ENCODE peak calls at places on chromosomes 16 and 17, in ten cellular contexts. H is HTR-8/SVneo; O is cardiac fibroblast; U is HuH-7.5; N is activated naive CD4-positive, alpha-beta T cell treated with Interleukin-2 at 50 U/mL for 16 hours; G is activated CD8-positive, alpha-beta memory T cell treated with anti-CD3 and anti-CD28 coated beads for 4 hours; P is EH; K is CD8-positive, alpha-beta memory T cell; C is progenitor cell of endocrine pancreas; V is mesendoderm. F is an unnamed sample.

GRCh38 chr16:74521691-74522090 is 85.2 kb downstream of the GLG1 start:
- DNase-seq in K (no peak), C (no peak), P (peak), G (no peak), N (no peak), H (peak), U (no peak), V (peak), O (peak), F (no peak)

GRCh38 chr17:19334331-19334730 is 28.2 kb downstream of the B9D1 start:
- DNase-seq in N (no peak), K (no peak), U (no peak), H (no peak), V (no peak), G (no peak), C (no peak), P (no peak), O (no peak), F (no peak)

GRCh38 chr17:79522414-79522813 is 88.4 kb downstream of the RBFOX3 start:
- DNase-seq in H (no peak), U (no peak), V (no peak), C (no peak), O (no peak), K (no peak), P (no peak), N (no peak), G (no peak), F (no peak)

GRCh38 chr17:44354582-44355309 is 8.9 kb downstream of the FAM171A2 start:
- DNase-seq in K (peak), V (peak), P (no peak), U (peak), N (peak), G (no peak), O (no peak), C (peak), H (no peak), F (no peak)

GRCh38 chr17:75111777-75112176 is 2.0 kb downstream of the ARMC7 start:
- DNase-seq in C (no peak), V (no peak), K (no peak), N (no peak), U (no peak), G (no peak), H (no peak), O (no peak), P (no peak), F (no peak)

GRCh38 chr16:46857261-46857962 is 26.4 kb upstream of the C16orf87 start:
- DNase-seq in G (no peak), P (peak), O (peak), U (no peak), H (peak), N (no peak), V (no peak), C (no peak), K (no peak), F (no peak)

GRCh38 chr16:84547539-84548058 is 43.1 kb upstream of the MEAK7 start:
- DNase-seq in P (no peak), H (peak), U (no peak), V (peak), N (no peak), K (no peak), O (no peak), C (no peak), G (no peak), F (no peak)

GRCh38 chr17:4968916-4969550 is 1.4 kb upstream of the SPAG7 start:
- DNase-seq in N (peak), P (peak), O (peak), C (no peak), K (no peak), G (no peak), V (peak), U (no peak), H (no peak), F (no peak)

GRCh38 chr17:57006040-57006439 is 28.1 kb downstream of the SCPEP1 start:
- DNase-seq in C (no peak), G (no peak), N (no peak), U (no peak), V (peak), K (no peak), O (no peak), H (no peak), P (peak), F (no peak)

GRCh38 chr17:14471052-14471451 is 170.2 kb downstream of the HS3ST3B1 start:
- DNase-seq in H (no peak), U (peak), O (no peak), C (no peak), N (no peak), P (peak), V (no peak), G (no peak), K (no peak), F (peak)

GRCh38 chr17:42814633-42815399 is 9.3 kb downstream of the BECN1 start:
- DNase-seq in P (peak), C (no peak), N (no peak), U (no peak), G (no peak), H (peak), O (peak), V (no peak), K (no peak), F (no peak)

GRCh38 chr16:63361032-63361624 is 1324.9 kb upstream of the CDH8 start:
- DNase-seq in C (no peak), K (no peak), N (no peak), G (no peak), V (peak), U (peak), P (peak), O (peak), H (peak), F (peak)

GRCh38 chr17:46874906-46875305 is 23.5 kb downstream of the WNT9B start:
- DNase-seq in H (no peak), O (no peak), G (no peak), U (no peak), C (no peak), P (no peak), N (no peak), V (no peak), K (no peak), F (no peak)

GRCh38 chr16:79601092-79601977 is 798 bp upstream of the MAF start:
- DNase-seq in P (no peak), V (peak), U (peak), G (no peak), O (peak), C (peak), N (peak), H (no peak), K (peak), F (peak)